ENCODE peak calls at places on chromosomes 12 and 14, in eight cellular contexts. One of them, this sample, is unnamed.
A peak's percentile ranks its signal among the peaks of the same experiment; 100 is the strongest.

GRCh38 chr12:78118036-78118435 is 287.3 kb downstream of the NAV3 start:
- DNase-seq in fibroblast of lung: no peak
- DNase-seq in GM19239: no peak
- DNase-seq in cerebellum: no peak
- DNase-seq in SW 1271: no peak
- DNase-seq in foreskin fibroblast: no peak
- DNase-seq in stimulated activated CD4-positive, alpha-beta T cell treated with anti-CD3 and anti-CD28 coated beads, Interleukin-4, amount 100 ng/mL, for 24 hours: no peak
- DNase-seq in HT-29: no peak
- DNase-seq in this sample: no peak

GRCh38 chr12:18752280-18752920 is 14.5 kb downstream of the CAPZA3 start:
- DNase-seq in fibroblast of lung: peak; percentile 94
- DNase-seq in GM19239: no peak
- DNase-seq in SW 1271: no peak
- DNase-seq in foreskin fibroblast: peak; percentile 83
- DNase-seq in HT-29: no peak
- DNase-seq in stimulated activated CD4-positive, alpha-beta T cell treated with anti-CD3 and anti-CD28 coated beads, Interleukin-4, amount 100 ng/mL, for 24 hours: no peak
- DNase-seq in cerebellum: no peak
- DNase-seq in this sample: no peak

GRCh38 chr12:50572275-50572674 is 67.5 kb downstream of the DIP2B start:
- DNase-seq in SW 1271: no peak
- DNase-seq in foreskin fibroblast: peak; percentile 89
- DNase-seq in stimulated activated CD4-positive, alpha-beta T cell treated with anti-CD3 and anti-CD28 coated beads, Interleukin-4, amount 100 ng/mL, for 24 hours: no peak
- DNase-seq in fibroblast of lung: peak; percentile 94
- DNase-seq in GM19239: no peak
- DNase-seq in cerebellum: no peak
- DNase-seq in HT-29: no peak
- DNase-seq in this sample: no peak

GRCh38 chr14:50920482-50921225 is 23.6 kb downstream of the PYGL start:
- DNase-seq in SW 1271: no peak
- DNase-seq in GM19239: no peak
- DNase-seq in foreskin fibroblast: peak; percentile 81
- DNase-seq in cerebellum: no peak
- DNase-seq in fibroblast of lung: peak; percentile 78
- DNase-seq in stimulated activated CD4-positive, alpha-beta T cell treated with anti-CD3 and anti-CD28 coated beads, Interleukin-4, amount 100 ng/mL, for 24 hours: no peak
- DNase-seq in HT-29: no peak
- DNase-seq in this sample: peak; percentile 16

GRCh38 chr12:25328082-25328712 is 77.5 kb upstream of the KRAS start:
- DNase-seq in SW 1271: no peak
- DNase-seq in foreskin fibroblast: peak; percentile 55
- DNase-seq in stimulated activated CD4-positive, alpha-beta T cell treated with anti-CD3 and anti-CD28 coated beads, Interleukin-4, amount 100 ng/mL, for 24 hours: no peak
- DNase-seq in fibroblast of lung: peak; percentile 65
- DNase-seq in cerebellum: no peak
- DNase-seq in HT-29: peak; percentile 7
- DNase-seq in GM19239: no peak
- DNase-seq in this sample: no peak

GRCh38 chr14:55383039-55383438 is 28.6 kb downstream of the ATG14 start:
- DNase-seq in GM19239: no peak
- DNase-seq in fibroblast of lung: peak; percentile 25
- DNase-seq in SW 1271: no peak
- DNase-seq in foreskin fibroblast: no peak
- DNase-seq in HT-29: no peak
- DNase-seq in cerebellum: no peak
- DNase-seq in stimulated activated CD4-positive, alpha-beta T cell treated with anti-CD3 and anti-CD28 coated beads, Interleukin-4, amount 100 ng/mL, for 24 hours: no peak
- DNase-seq in this sample: no peak

GRCh38 chr12:82527165-82527780 is 159.4 kb upstream of the TMTC2 start:
- DNase-seq in foreskin fibroblast: peak; percentile 81
- DNase-seq in HT-29: peak; percentile 77
- DNase-seq in GM19239: peak; percentile 6
- DNase-seq in stimulated activated CD4-positive, alpha-beta T cell treated with anti-CD3 and anti-CD28 coated beads, Interleukin-4, amount 100 ng/mL, for 24 hours: peak; percentile 19
- DNase-seq in fibroblast of lung: peak; percentile 76
- DNase-seq in SW 1271: no peak
- DNase-seq in cerebellum: peak; percentile 42
- DNase-seq in this sample: peak; percentile 45

GRCh38 chr12:51320695-51321320 is 3.2 kb downstream of the BIN2 start:
- DNase-seq in stimulated activated CD4-positive, alpha-beta T cell treated with anti-CD3 and anti-CD28 coated beads, Interleukin-4, amount 100 ng/mL, for 24 hours: no peak
- DNase-seq in SW 1271: no peak
- DNase-seq in foreskin fibroblast: peak; percentile 62
- DNase-seq in HT-29: peak; percentile 14
- DNase-seq in GM19239: no peak
- DNase-seq in cerebellum: no peak
- DNase-seq in fibroblast of lung: no peak
- DNase-seq in this sample: no peak

GRCh38 chr12:98870521-98870920 is 225.4 kb downstream of the APAF1 start:
- DNase-seq in fibroblast of lung: no peak
- DNase-seq in foreskin fibroblast: no peak
- DNase-seq in stimulated activated CD4-positive, alpha-beta T cell treated with anti-CD3 and anti-CD28 coated beads, Interleukin-4, amount 100 ng/mL, for 24 hours: no peak
- DNase-seq in HT-29: no peak
- DNase-seq in cerebellum: no peak
- DNase-seq in SW 1271: no peak
- DNase-seq in GM19239: no peak
- DNase-seq in this sample: no peak

GRCh38 chr12:114499338-114499737 is 93.4 kb upstream of the TBX5 start:
- DNase-seq in GM19239: no peak
- DNase-seq in cerebellum: no peak
- DNase-seq in HT-29: no peak
- DNase-seq in foreskin fibroblast: peak; percentile 74
- DNase-seq in SW 1271: no peak
- DNase-seq in fibroblast of lung: peak; percentile 28
- DNase-seq in stimulated activated CD4-positive, alpha-beta T cell treated with anti-CD3 and anti-CD28 coated beads, Interleukin-4, amount 100 ng/mL, for 24 hours: no peak
- DNase-seq in this sample: no peak

GRCh38 chr12:118237053-118237665 is 101.2 kb downstream of the PEBP1 start:
- DNase-seq in HT-29: no peak
- DNase-seq in fibroblast of lung: no peak
- DNase-seq in stimulated activated CD4-positive, alpha-beta T cell treated with anti-CD3 and anti-CD28 coated beads, Interleukin-4, amount 100 ng/mL, for 24 hours: no peak
- DNase-seq in cerebellum: no peak
- DNase-seq in GM19239: peak; percentile 39
- DNase-seq in foreskin fibroblast: no peak
- DNase-seq in SW 1271: no peak
- DNase-seq in this sample: no peak